ENCODE peak calls at places on chromosomes 16 and 17, in five cellular contexts. I is activated T-cell treated with anti-CD3 and anti-CD28 coated beads, Interleukin-2, amount 50 U/mL, for 4 hours; L is activated T-helper 2 cell treated with anti-CD3 and anti-CD28 coated beads, Interferon-gamma antibody, Interleukin-2, Interleukin-4, amounts not matched to agents 10 μg/mL and 5 μg/mL and 100 μg/mL, durations not matched to agents 14 hours and 24 hours and 36 hours; A is RPMI7951; V is endothelial cell of umbilical vein. O is an unnamed sample.

GRCh38 chr16:11135167-11135973 is 120.6 kb downstream of the SOCS1 start:
- DNase-seq in I (no peak), L (no peak), A (peak), V (no peak), O (no peak)

GRCh38 chr17:63082952-63083351 is 116.9 kb downstream of the TANC2 start:
- DNase-seq in I (no peak), L (no peak), A (peak), V (no peak), O (no peak)

GRCh38 chr17:15954222-15954621 is 9.3 kb downstream of the ADORA2B start:
- DNase-seq in I (no peak), L (no peak), A (peak), V (peak), O (no peak)

GRCh38 chr17:48541036-48541573 is 3.8 kb downstream of the HOXB2 start:
- DNase-seq in I (no peak), L (no peak), A (peak), V (peak), O (no peak)

GRCh38 chr17:13940858-13941665 is 128.2 kb upstream of the COX10 start:
- DNase-seq in I (no peak), L (no peak), A (peak), V (no peak), O (no peak)

GRCh38 chr16:31701734-31702133 is 171.9 kb upstream of the ZNF267 start:
- DNase-seq in I (no peak), L (no peak), A (no peak), V (no peak), O (no peak)

GRCh38 chr17:8109669-8110455 is 8.5 kb downstream of the ALOXE3 start:
- DNase-seq in I (peak), L (peak), A (no peak), V (peak), O (no peak)

GRCh38 chr17:14950216-14950615 is 314.9 kb downstream of the PMP22 start:
- DNase-seq in I (no peak), L (no peak), A (no peak), V (no peak), O (no peak)

GRCh38 chr16:17784073-17784472 is 313.3 kb upstream of the XYLT1 start:
- DNase-seq in I (no peak), L (no peak), A (peak), V (no peak), O (no peak)

GRCh38 chr17:77165577-77165976 is 24.8 kb downstream of the SEC14L1 start:
- DNase-seq in I (no peak), L (no peak), A (no peak), V (no peak), O (no peak)

GRCh38 chr17:49511810-49512209 is 16.7 kb downstream of the NGFR start:
- DNase-seq in I (no peak), L (no peak), A (no peak), V (no peak), O (no peak)

GRCh38 chr16:66324785-66325184 is 41.7 kb upstream of the CDH5 start:
- DNase-seq in I (no peak), L (no peak), A (peak), V (peak), O (no peak)

GRCh38 chr16:85167589-85168537 is 55.6 kb upstream of the CIBAR2 start:
- DNase-seq in I (no peak), L (no peak), A (no peak), V (no peak), O (no peak)

GRCh38 chr16:11524098-11524760 is 62.5 kb downstream of the LITAF start:
- DNase-seq in I (no peak), L (no peak), A (no peak), V (no peak), O (no peak)

GRCh38 chr17:9054611-9055010 is 33.3 kb downstream of the NTN1 start:
- DNase-seq in I (no peak), L (no peak), A (no peak), V (no peak), O (no peak)

GRCh38 chr16:89154390-89155183 is 17.0 kb upstream of the CDH15 start:
- DNase-seq in I (no peak), L (no peak), A (no peak), V (no peak), O (no peak)

GRCh38 chr17:18194394-18194793 is 10.8 kb downstream of the ALKBH5 start:
- DNase-seq in I (no peak), L (no peak), A (no peak), V (no peak), O (no peak)

GRCh38 chr17:79574108-79574507 is 36.7 kb downstream of the RBFOX3 start:
- DNase-seq in I (no peak), L (no peak), A (peak), V (no peak), O (no peak)

GRCh38 chr17:16432017-16432416 is 16.6 kb downstream of the TRPV2 start:
- DNase-seq in I (no peak), L (no peak), A (no peak), V (no peak), O (no peak)

GRCh38 chr16:57013268-57013667 is 23.9 kb downstream of the NLRC5 start:
- DNase-seq in I (no peak), L (no peak), A (peak), V (no peak), O (no peak)

GRCh38 chr17:1718362-1719165 is 5.9 kb upstream of the WDR81 start:
- DNase-seq in I (no peak), L (no peak), A (no peak), V (no peak), O (no peak)

O was measured in GOT3.